ENCODE peak calls at places on chromosome 7, in six cellular contexts. N is GM12864, X is lower leg skin, K is stomach, O is HFFc6, T is Calu3. Z is an unnamed sample.

GRCh38 chr7:1696671-1697498 is 26.8 kb downstream of the ELFN1 start:
- DNase-seq in N (no peak), X (peak), K (no peak), O (no peak), T (peak), Z (no peak)

GRCh38 chr7:155811560-155811894 is 736 bp downstream of the SHH start:
- DNase-seq in N (no peak), X (no peak), K (peak), O (no peak), T (peak), Z (no peak)

GRCh38 chr7:72211175-72211574 is 201.0 kb downstream of the CALN1 start:
- DNase-seq in N (no peak), X (peak), K (no peak), O (no peak), T (no peak), Z (no peak)

GRCh38 chr7:99379043-99379577 is 4.6 kb downstream of the ARPC1B start:
- DNase-seq in N (peak), X (peak), K (peak), O (peak), T (no peak), Z (peak)

GRCh38 chr7:266851-267840 is 22.8 kb upstream of the FOXL3 start:
- DNase-seq in N (no peak), X (no peak), K (peak), O (no peak), T (peak), Z (no peak)

GRCh38 chr7:42235734-42236133 is 1.3 kb downstream of the GLI3 start:
- DNase-seq in N (no peak), X (peak), K (no peak), O (no peak), T (no peak), Z (no peak)

GRCh38 chr7:157977717-157978470 is 609.7 kb downstream of the PTPRN2 start:
- DNase-seq in N (no peak), X (peak), K (no peak), O (no peak), T (no peak), Z (no peak)

GRCh38 chr7:133044722-133045473 is 37.0 kb downstream of the CHCHD3 start:
- DNase-seq in N (no peak), X (no peak), K (no peak), O (no peak), T (no peak), Z (no peak)

GRCh38 chr7:2403718-2404648 is 572 bp downstream of the CHST12 start:
- DNase-seq in N (no peak), X (no peak), K (peak), O (peak), T (peak), Z (no peak)

GRCh38 chr7:94418851-94419250 is 24.2 kb downstream of the COL1A2 start:
- DNase-seq in N (no peak), X (no peak), K (no peak), O (no peak), T (no peak), Z (no peak)

GRCh38 chr7:30799206-30799975 is 28.2 kb downstream of the MINDY4 start:
- DNase-seq in N (peak), X (no peak), K (no peak), O (peak), T (no peak), Z (peak)

GRCh38 chr7:156327474-156327873 is 313.1 kb upstream of the RNF32 start:
- DNase-seq in N (no peak), X (no peak), K (no peak), O (no peak), T (no peak), Z (no peak)

GRCh38 chr7:139451638-139452037 is 31.8 kb downstream of the KLRG2 start:
- DNase-seq in N (no peak), X (no peak), K (no peak), O (no peak), T (no peak), Z (no peak)

GRCh38 chr7:5213286-5213645 is 23.2 kb downstream of the WIPI2 start:
- DNase-seq in N (no peak), X (no peak), K (no peak), O (no peak), T (no peak), Z (no peak)

GRCh38 chr7:134905375-134905774 is 80.9 kb upstream of the AGBL3 start:
- DNase-seq in N (no peak), X (no peak), K (peak), O (peak), T (no peak), Z (no peak)
- TF ChIP-seq CTCF in N (no peak), X (no peak), K (no peak), O (peak), T (no peak), Z (no peak)

GRCh38 chr7:116122972-116123595 is 87.3 kb upstream of the TES start:
- DNase-seq in N (no peak), X (no peak), K (no peak), O (peak), T (peak), Z (peak)
- TF ChIP-seq CTCF in N (peak), X (no peak), K (no peak), O (peak), T (peak), Z (peak)

GRCh38 chr7:51223505-51223904 is 93.1 kb downstream of the COBL start:
- DNase-seq in N (no peak), X (peak), K (no peak), O (no peak), T (no peak), Z (no peak)

GRCh38 chr7:51226042-51226755 is 90.4 kb downstream of the COBL start:
- DNase-seq in N (no peak), X (peak), K (no peak), O (no peak), T (no peak), Z (no peak)

GRCh38 chr7:51226916-51227535 is 89.6 kb downstream of the COBL start:
- DNase-seq in N (no peak), X (peak), K (no peak), O (no peak), T (no peak), Z (no peak)

GRCh38 chr7:51222916-51223315 is 93.7 kb downstream of the COBL start:
- DNase-seq in N (no peak), X (peak), K (no peak), O (no peak), T (no peak), Z (no peak)

DNA sequence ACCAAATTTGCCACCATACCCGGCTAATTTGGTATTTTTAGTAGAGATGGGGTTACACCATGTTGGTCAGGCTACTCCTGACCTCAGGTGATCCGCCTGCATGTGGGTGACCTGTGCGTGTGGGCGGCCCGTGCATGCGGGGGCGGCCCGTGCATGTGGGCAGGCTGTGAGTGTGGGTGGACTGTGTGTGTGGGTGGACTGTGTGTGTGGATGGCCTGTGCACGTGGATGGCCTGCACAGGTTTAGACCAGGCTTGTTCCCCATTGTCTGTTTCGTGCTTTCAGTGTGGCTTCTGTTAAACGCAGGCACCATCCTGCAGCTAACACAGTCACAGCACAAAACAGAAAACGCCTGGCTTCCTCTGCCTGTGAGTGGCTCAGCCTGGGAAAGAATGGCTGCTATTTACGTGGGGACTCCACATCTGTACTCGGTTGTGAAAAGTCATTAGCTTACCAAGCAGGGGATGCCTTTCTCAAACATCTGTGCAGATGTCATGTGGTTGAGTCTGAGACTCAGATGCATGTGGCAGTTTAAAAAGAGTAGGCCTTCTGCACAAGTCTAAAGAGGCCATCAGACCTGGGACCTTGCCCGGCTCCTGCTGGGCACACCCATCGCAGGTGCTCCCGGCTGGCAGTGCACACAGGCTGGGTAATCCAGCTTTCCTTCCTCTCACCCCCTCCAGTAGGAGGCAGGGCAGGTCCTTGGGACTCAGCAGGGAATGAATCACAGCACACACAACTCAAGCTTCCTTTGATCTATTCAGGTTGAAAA is 91.6 kb downstream of the COBL start:
- DNase-seq in N (no peak), X (peak), K (peak), O (no peak), T (peak), Z (no peak)
- TF ChIP-seq CTCF in N (no peak), X (no peak), K (no peak), O (no peak), T (peak), Z (no peak)

GRCh38 chr7:129213828-129214227 is 11.0 kb upstream of the AHCYL2 start:
- DNase-seq in N (no peak), X (peak), K (no peak), O (peak), T (peak), Z (peak)
- TF ChIP-seq CTCF in N (peak), X (no peak), K (no peak), O (peak), T (no peak), Z (peak)

GRCh38 chr7:107148721-107149120 is 20.1 kb upstream of the HBP1 start:
- DNase-seq in N (no peak), X (no peak), K (no peak), O (no peak), T (no peak), Z (no peak)

GRCh38 chr7:107145072-107145838 is 23.5 kb upstream of the HBP1 start:
- DNase-seq in N (no peak), X (no peak), K (no peak), O (no peak), T (no peak), Z (no peak)

GRCh38 chr7:107149863-107150262 is 18.9 kb upstream of the HBP1 start:
- DNase-seq in N (no peak), X (no peak), K (no peak), O (no peak), T (no peak), Z (no peak)

GRCh38 chr7:107150375-107151073 is 18.3 kb upstream of the HBP1 start:
- DNase-seq in N (peak), X (peak), K (peak), O (peak), T (peak), Z (peak)

GRCh38 chr7:107147464-107148214 is 21.2 kb upstream of the HBP1 start:
- DNase-seq in N (no peak), X (no peak), K (no peak), O (peak), T (peak), Z (peak)
- TF ChIP-seq CTCF in N (peak), X (no peak), K (no peak), O (peak), T (peak), Z (peak)

GRCh38 chr7:35530124-35531109 is 164.5 kb downstream of the HERPUD2 start:
- DNase-seq in N (no peak), X (peak), K (no peak), O (no peak), T (no peak), Z (no peak)
- TF ChIP-seq CTCF in N (no peak), X (no peak), K (no peak), O (no peak), T (no peak), Z (no peak)